ENCODE peak calls at places on chromosomes 2 and 18, in five cellular contexts. D is IMR-90, J is H1, Q is mesendoderm, Y is H9. B is an unnamed sample.

GRCh38 chr2:12170151-12170550 is 423.7 kb downstream of the LPIN1 start:
- DNase-seq in Y (no peak), J (no peak), D (peak), Q (no peak), B (no peak)

GRCh38 chr2:156333951-156334495 is 1.5 kb upstream of the NR4A2 start:
- DNase-seq in D (peak), J (peak), Q (peak), Y (peak), B (peak)

GRCh38 chr2:16034151-16034974 is 94.0 kb downstream of the MYCN start:
- DNase-seq in D (no peak), Y (peak), J (peak), Q (peak), B (no peak)

GRCh38 chr18:26459884-26460283 is 88.5 kb downstream of the KCTD1 start:
- DNase-seq in Y (no peak), Q (no peak), D (no peak), J (no peak), B (no peak)

GRCh38 chr2:149994057-149994728 is 406.6 kb upstream of the MMADHC start:
- DNase-seq in Y (no peak), J (no peak), Q (peak), D (peak), B (no peak)

GRCh38 chr2:48607307-48608014 is 10.2 kb upstream of the GTF2A1L start:
- DNase-seq in Q (no peak), D (peak), J (no peak), Y (no peak), B (no peak)

GRCh38 chr2:230347659-230348305 is 20.8 kb downstream of the SP140L start:
- DNase-seq in Q (no peak), Y (no peak), J (no peak), D (peak), B (no peak)

GRCh38 chr2:241048949-241049343 is 50.5 kb downstream of the SNED1 start:
- DNase-seq in Q (no peak), D (no peak), Y (no peak), J (no peak), B (no peak)

GRCh38 chr2:120465012-120465700 is 119.2 kb downstream of the INHBB start:
- DNase-seq in D (no peak), J (no peak), Q (no peak), Y (no peak), B (no peak)

GRCh38 chr2:80126596-80127189 is 177.9 kb downstream of the LRRTM1 start:
- DNase-seq in Y (no peak), D (peak), J (no peak), Q (no peak), B (no peak)

GRCh38 chr2:96917008-96917575 is 47.2 kb upstream of the SEMA4C start:
- DNase-seq in D (no peak), J (no peak), Y (no peak), Q (no peak), B (no peak)

GRCh38 chr2:172084734-172085459 is 410 bp upstream of the DLX1 start:
- DNase-seq in Q (peak), D (peak), J (peak), Y (peak), B (peak)

GRCh38 chr2:86760371-86760770 is 30.3 kb downstream of the CD8A start:
- DNase-seq in Y (no peak), D (no peak), Q (no peak), J (no peak), B (no peak)

GRCh38 chr2:43110442-43110871 is 115.9 kb downstream of the ZFP36L2 start:
- DNase-seq in Y (no peak), Q (no peak), D (peak), J (no peak), B (peak)

GRCh38 chr2:134919360-134920210 is 963 bp downstream of the CCNT2 start:
- DNase-seq in J (no peak), D (peak), Q (peak), Y (no peak), B (no peak)

GRCh38 chr18:61167902-61168301 is 165.3 kb upstream of the CDH20 start:
- DNase-seq in Y (no peak), D (no peak), Q (no peak), J (no peak), B (no peak)

GRCh38 chr2:158990397-158991209 is 22.2 kb downstream of the TANC1 start:
- DNase-seq in Q (peak), Y (no peak), D (peak), J (no peak), B (no peak)

GRCh38 chr18:52822160-52822559 is 482.2 kb downstream of the DCC start:
- DNase-seq in Q (no peak), J (no peak), Y (no peak), D (no peak), B (no peak)

GRCh38 chr2:96899084-96899735 is 29.3 kb upstream of the SEMA4C start:
- DNase-seq in Y (no peak), J (no peak), Q (no peak), D (peak), B (no peak)

GRCh38 chr2:29228276-29228675 is 113.1 kb downstream of the CLIP4 start:
- DNase-seq in D (peak), J (no peak), Y (no peak), Q (peak), B (no peak)

GRCh38 chr2:114254875-114255274 is 187.6 kb upstream of the DPP10 start:
- DNase-seq in J (no peak), Q (no peak), D (no peak), Y (no peak), B (no peak)

GRCh38 chr18:11176416-11176815 is 27.0 kb upstream of the PIEZO2 start:
- DNase-seq in Q (no peak), Y (no peak), J (no peak), D (peak), B (no peak)

GRCh38 chr2:191942114-191943103 is 95.5 kb upstream of the CAVIN2 start:
- DNase-seq in Y (no peak), J (no peak), Q (peak), D (peak), B (no peak)

GRCh38 chr2:182973441-182974352 is 64.6 kb downstream of the NCKAP1 start:
- DNase-seq in Q (no peak), J (no peak), D (no peak), Y (no peak), B (no peak)

DNA sequence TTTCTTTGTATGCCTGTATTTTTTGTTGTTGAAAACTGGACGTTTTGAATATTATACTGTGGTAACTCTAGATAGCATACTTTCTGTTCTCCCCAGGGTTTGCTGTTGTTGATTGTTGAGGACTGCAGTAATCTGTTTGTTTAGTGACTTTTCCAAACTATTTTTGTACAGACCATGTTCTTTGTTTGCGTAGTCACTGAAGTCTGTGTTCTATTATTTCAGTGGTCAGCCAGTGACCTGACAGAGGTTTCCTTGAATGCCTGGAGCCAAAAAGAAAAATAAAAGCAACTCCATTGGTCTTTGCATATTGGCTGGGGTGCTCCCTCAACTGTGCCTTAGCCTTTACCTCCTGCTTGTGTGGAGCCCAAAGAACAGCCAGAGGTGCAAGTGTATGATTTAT is 42.7 kb upstream of the PHLPP1 start:
- DNase-seq in J (no peak), Q (no peak), D (no peak), Y (no peak), B (no peak)
- H3K23ac ChIP-seq in J (no peak), Q (no peak), D (no peak), Y (no peak), B (no peak)

DNA sequence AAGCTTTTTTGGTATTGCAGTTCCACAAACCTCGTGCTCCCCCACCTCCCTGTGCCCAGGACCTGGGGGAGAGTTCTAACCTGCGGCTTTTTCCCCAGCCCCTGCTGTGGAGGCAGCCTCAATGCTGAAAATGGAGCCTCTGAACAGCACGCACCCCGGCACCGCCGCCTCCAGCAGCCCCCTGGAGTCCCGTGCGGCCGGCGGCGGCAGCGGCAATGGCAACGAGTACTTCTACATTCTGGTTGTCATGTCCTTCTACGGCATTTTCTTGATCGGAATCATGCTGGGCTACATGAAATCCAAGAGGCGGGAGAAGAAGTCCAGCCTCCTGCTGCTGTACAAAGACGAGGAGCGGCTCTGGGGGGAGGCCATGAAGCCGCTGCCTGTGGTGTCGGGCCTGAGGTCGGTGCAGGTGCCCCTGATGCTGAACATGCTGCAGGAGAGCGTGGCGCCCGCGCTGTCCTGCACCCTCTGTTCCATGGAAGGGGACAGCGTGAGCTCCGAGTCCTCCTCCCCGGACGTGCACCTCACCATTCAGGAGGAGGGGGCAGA is 796 bp downstream of the KCNE4 start:
- DNase-seq in D (no peak), Y (no peak), J (no peak), Q (no peak), B (no peak)
- H2AK5ac ChIP-seq in D (peak), Y (no peak), J (no peak), Q (no peak), B (peak)

GRCh38 chr18:48661421-48661820 is 122.6 kb downstream of the CTIF start:
- DNase-seq in D (no peak), Q (no peak), J (no peak), Y (no peak), B (no peak)

GRCh38 chr18:48662021-48662661 is 123.3 kb downstream of the CTIF start:
- DNase-seq in J (no peak), Y (no peak), Q (peak), D (peak), B (no peak)

GRCh38 chr18:48665654-48666053 is 126.8 kb downstream of the CTIF start:
- DNase-seq in J (no peak), Y (no peak), D (no peak), Q (no peak), B (no peak)

GRCh38 chr18:48663931-48664847 is 125.4 kb downstream of the CTIF start:
- DNase-seq in J (peak), D (peak), Q (peak), Y (peak), B (peak)

GRCh38 chr18:48663096-48663930 is 124.5 kb downstream of the CTIF start:
- DNase-seq in Q (no peak), J (no peak), Y (no peak), D (no peak), B (no peak)
- H2BK5ac ChIP-seq in Q (no peak), J (no peak), Y (no peak), D (no peak), B (no peak)

DNA sequence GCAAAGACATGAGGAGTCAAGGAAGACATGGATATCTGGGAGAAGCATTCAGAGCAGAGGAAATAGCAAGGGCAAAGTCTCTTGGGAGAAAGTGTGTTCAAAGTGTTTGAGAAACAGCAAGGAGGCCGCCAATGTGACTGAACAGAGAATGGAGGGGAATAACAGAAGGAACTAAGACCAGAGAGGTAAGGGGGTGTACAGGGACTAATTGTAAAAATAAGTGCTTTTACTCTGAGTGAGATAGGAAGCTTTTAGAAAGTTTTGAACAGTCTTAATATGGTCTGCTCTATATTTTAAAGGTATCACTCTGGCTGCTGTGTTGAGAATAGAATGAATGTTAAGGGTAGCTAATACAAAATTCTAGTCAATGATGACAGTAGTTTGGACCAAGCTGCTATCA is 6.8 kb upstream of the CREB1 start:
- DNase-seq in Q (no peak), J (no peak), Y (no peak), D (no peak), B (no peak)
- H3K23ac ChIP-seq in Q (no peak), J (no peak), Y (no peak), D (no peak), B (no peak)

GRCh38 chr2:17578466-17578928 is 38.0 kb downstream of the VSNL1 start:
- DNase-seq in J (no peak), Y (peak), D (no peak), Q (peak), B (no peak)

GRCh38 chr2:17583646-17584045 is 43.1 kb downstream of the VSNL1 start:
- DNase-seq in D (no peak), J (no peak), Y (no peak), Q (no peak), B (no peak)

GRCh38 chr2:17583166-17583565 is 42.7 kb downstream of the VSNL1 start:
- DNase-seq in Y (no peak), D (no peak), Q (no peak), J (no peak), B (no peak)

GRCh38 chr2:17579605-17580318 is 39.3 kb downstream of the VSNL1 start:
- DNase-seq in Y (peak), Q (peak), J (no peak), D (no peak), B (no peak)

GRCh38 chr2:17580319-17580715 is 39.8 kb downstream of the VSNL1 start:
- DNase-seq in D (no peak), Q (no peak), Y (no peak), J (no peak), B (no peak)
- H2AK5ac ChIP-seq in D (no peak), Q (no peak), Y (no peak), J (no peak), B (no peak)

GRCh38 chr2:62304429-62305417 is 108.8 kb downstream of the B3GNT2 start:
- DNase-seq in Y (peak), J (no peak), Q (peak), D (peak), B (no peak)

GRCh38 chr2:62305421-62306176 is 109.7 kb downstream of the B3GNT2 start:
- DNase-seq in Y (no peak), Q (peak), D (no peak), J (no peak), B (no peak)

GRCh38 chr2:62307469-62308389 is 111.8 kb downstream of the B3GNT2 start:
- DNase-seq in D (no peak), J (no peak), Y (no peak), Q (peak), B (no peak)

GRCh38 chr2:62309081-62309464 is 113.2 kb downstream of the B3GNT2 start:
- DNase-seq in Y (no peak), J (no peak), D (no peak), Q (no peak), B (no peak)

GRCh38 chr2:62306751-62307468 is 111.0 kb downstream of the B3GNT2 start:
- DNase-seq in Y (no peak), Q (peak), J (no peak), D (peak), B (no peak)
- H2BK5ac ChIP-seq in Y (no peak), Q (peak), J (peak), D (no peak), B (peak)

DNA sequence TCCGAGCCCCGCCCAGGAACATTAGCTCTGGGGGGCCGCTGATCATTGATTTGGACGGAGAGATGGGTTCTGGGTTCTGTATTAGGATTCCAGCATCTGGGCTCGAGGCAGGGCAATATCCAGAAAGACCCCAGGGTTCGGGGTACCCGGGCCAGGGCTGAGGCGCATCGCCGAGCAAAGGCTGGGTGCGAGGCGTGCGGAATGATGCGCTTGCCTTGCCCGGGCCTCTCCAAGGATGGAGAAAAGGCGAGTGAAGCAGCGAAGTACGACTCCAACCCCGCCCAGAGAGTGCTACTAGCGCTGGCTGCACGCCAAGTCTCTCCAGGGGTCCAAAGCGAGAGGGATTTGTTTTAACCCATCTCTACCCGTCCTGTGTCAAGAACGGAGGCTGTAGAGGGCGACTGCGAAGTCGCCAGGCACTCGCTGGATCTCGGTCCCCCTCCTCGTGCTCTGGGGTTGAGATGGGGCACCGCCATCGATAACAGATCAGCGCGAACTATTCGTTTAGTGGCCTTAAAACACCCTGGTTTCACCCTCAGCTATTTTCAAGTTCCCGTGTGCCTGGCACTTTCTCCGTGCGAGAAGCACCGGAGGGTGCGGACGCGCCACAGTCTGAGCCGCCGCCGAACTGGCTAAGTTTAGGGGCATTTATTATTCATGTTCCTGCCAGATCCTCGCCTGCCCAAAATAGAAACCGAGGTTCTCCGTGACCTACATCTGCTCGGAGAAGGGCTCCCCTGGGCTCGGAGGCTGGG is 1.9 kb downstream of the ADCYAP1 start:
- DNase-seq in D (no peak), J (peak), Q (peak), Y (peak), B (no peak)
- H3K23ac ChIP-seq in D (no peak), J (no peak), Q (peak), Y (no peak), B (peak)

DNA sequence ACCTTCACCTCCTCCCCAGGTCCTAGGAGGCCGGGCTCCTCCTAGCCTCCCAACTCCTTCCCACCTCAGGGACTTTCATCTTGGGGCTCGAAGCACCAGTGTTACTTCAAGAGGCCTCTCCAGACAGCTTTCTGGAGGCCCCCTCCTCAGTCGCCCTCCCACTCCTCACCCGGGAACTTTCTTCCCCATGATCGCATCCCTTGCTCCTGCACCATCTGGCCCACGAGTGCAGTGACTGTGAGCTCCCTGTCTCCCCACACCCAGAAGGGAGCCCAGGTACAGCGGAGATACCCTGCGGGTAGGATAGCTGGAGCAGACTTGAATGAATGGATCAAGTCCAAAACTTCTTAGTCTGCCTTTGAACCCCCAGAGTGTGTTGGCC is 6.1 kb downstream of the ERFE start:
- DNase-seq in Y (no peak), Q (no peak), D (no peak), J (no peak), B (no peak)
- H2AK5ac ChIP-seq in Y (no peak), Q (no peak), D (no peak), J (no peak), B (no peak)

B was measured in neuronal stem cell.